ENCODE peak calls at places on chromosome 7, in nine cellular contexts. P, A, V, N, Q, X, Z, R and H are unnamed samples. For H3K36me3, the result is how much of the 10 kb centered on the place peaks cover.

GRCh38 chr7:100674441-100675407 is 1.2 kb downstream of the GNB2 start:
- DNase-seq in Q (no peak), A (no peak), N (no peak), Z (peak), R (peak), P (peak), V (no peak), X (peak), H (no peak)

GRCh38 chr7:409344-410281 is 110.0 kb downstream of the PDGFA start:
- DNase-seq in V (no peak), X (no peak), N (no peak), Q (no peak), Z (peak), A (no peak), R (no peak), P (peak), H (no peak)

GRCh38 chr7:137890449-137890916 is 43.7 kb upstream of the DGKI start:
- DNase-seq in N (no peak), R (no peak), X (no peak), P (no peak), V (no peak), A (no peak), Q (no peak), Z (no peak), H (no peak)

GRCh38 chr7:66330961-66331360 is 125.8 kb downstream of the TPST1 start:
- DNase-seq in R (no peak), Z (no peak), V (peak), A (no peak), N (no peak), P (no peak), Q (peak), X (no peak), H (peak)

GRCh38 chr7:149866817-149867447 is 6.8 kb upstream of the ATP6V0E2 start:
- DNase-seq in Q (no peak), A (no peak), Z (no peak), N (no peak), V (no peak), X (no peak), R (no peak), P (no peak), H (no peak)

GRCh38 chr7:47536705-47537611 is 45.0 kb downstream of the TNS3 start:
- DNase-seq in R (peak), Q (peak), X (no peak), V (peak), P (peak), Z (peak), N (no peak), A (peak), H (peak)

GRCh38 chr7:82057476-82057875 is 287.6 kb upstream of the HGF start:
- DNase-seq in Z (no peak), P (no peak), N (no peak), R (no peak), Q (no peak), X (no peak), A (no peak), V (no peak), H (no peak)

GRCh38 chr7:43148161-43148731 is 35.8 kb downstream of the HECW1 start:
- DNase-seq in R (no peak), A (no peak), Q (no peak), X (peak), P (no peak), Z (no peak), V (no peak), N (no peak), H (no peak)

GRCh38 chr7:46972205-46972604 is 609.7 kb downstream of the TNS3 start:
- DNase-seq in Z (no peak), P (no peak), N (no peak), Q (no peak), V (no peak), X (peak), A (no peak), R (peak), H (no peak)

GRCh38 chr7:55563596-55564325 is 8.5 kb downstream of the VOPP1 start:
- DNase-seq in Z (no peak), X (peak), Q (no peak), V (no peak), A (no peak), R (peak), P (no peak), N (no peak), H (no peak)

GRCh38 chr7:157473051-157473569 is 136.3 kb downstream of the DNAJB6 start:
- DNase-seq in Z (no peak), R (no peak), A (no peak), P (no peak), N (no peak), Q (peak), X (no peak), V (no peak), H (no peak)

GRCh38 chr7:157475095-157475494 is 138.3 kb downstream of the DNAJB6 start:
- DNase-seq in P (no peak), X (no peak), Q (no peak), V (no peak), N (no peak), Z (no peak), A (no peak), R (no peak), H (no peak)

GRCh38 chr7:157475601-157476000 is 138.8 kb downstream of the DNAJB6 start:
- DNase-seq in R (no peak), Z (no peak), P (no peak), Q (no peak), X (no peak), N (no peak), V (peak), A (no peak), H (no peak)

GRCh38 chr7:157476201-157476600 is 139.4 kb downstream of the DNAJB6 start:
- DNase-seq in P (no peak), Z (no peak), N (no peak), X (no peak), R (no peak), A (no peak), Q (no peak), V (peak), H (no peak)

DNA sequence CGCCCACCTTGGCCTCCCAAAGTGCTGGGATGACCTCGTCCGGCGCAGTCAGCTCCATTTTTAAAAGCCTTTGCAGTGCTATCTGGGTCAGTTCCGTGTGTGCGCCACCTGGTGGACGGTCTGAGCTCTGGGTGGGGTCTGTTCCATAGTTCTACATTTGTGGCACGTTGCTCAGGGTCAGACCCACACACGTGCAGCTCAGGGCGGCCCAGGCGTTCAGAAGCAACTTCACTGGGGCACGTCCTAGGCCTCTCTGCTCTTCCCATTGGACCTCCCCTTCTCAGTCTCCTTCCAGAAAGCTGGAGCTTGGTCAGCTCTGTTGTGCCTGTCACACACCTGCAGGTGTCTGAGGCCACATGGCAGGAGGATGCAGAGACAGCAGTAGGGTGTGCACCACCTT is 137.9 kb downstream of the DNAJB6 start:
- DNase-seq in Q (peak), Z (peak), X (no peak), N (peak), A (no peak), R (peak), V (peak), P (no peak), H (peak)
- TF ChIP-seq CTCF in Q (no peak), Z (no peak), X (no peak), N (peak), A (no peak), R (peak), V (no peak), P (no peak), H (peak)

GRCh38 chr7:8000315-8000941 is 31.8 kb downstream of the GLCCI1 start:
- DNase-seq in N (no peak), V (no peak), Z (no peak), P (no peak), X (no peak), A (no peak), R (no peak), Q (no peak), H (no peak)

GRCh38 chr7:8005279-8005678 is 36.7 kb downstream of the GLCCI1 start:
- DNase-seq in Q (no peak), R (no peak), X (no peak), A (no peak), Z (no peak), V (no peak), P (no peak), N (no peak), H (no peak)

GRCh38 chr7:8003077-8003476 is 34.5 kb downstream of the GLCCI1 start:
- DNase-seq in R (no peak), V (no peak), A (no peak), X (no peak), Z (no peak), Q (no peak), P (no peak), N (no peak), H (no peak)
- H3K36me3 ChIP-seq in R (under half), V (under half), A (under half), X (under half), Z (under half), Q (under half), P (under half), N (under half), H (under half)

GRCh38 chr7:4006687-4007086 is 675.4 kb upstream of the FOXK1 start:
- DNase-seq in R (no peak), Q (no peak), P (peak), A (peak), V (no peak), Z (no peak), N (no peak), X (peak), H (no peak)
- H3K4me3 ChIP-seq in R (no peak), Q (no peak), P (no peak), A (no peak), V (no peak), Z (no peak), N (no peak), X (no peak), H (no peak)

GRCh38 chr7:44232396-44232795 is 31.6 kb downstream of the YKT6 start:
- DNase-seq in X (no peak), N (no peak), Q (no peak), V (no peak), A (no peak), R (no peak), Z (no peak), P (peak), H (no peak)

GRCh38 chr7:44235066-44235465 is 34.3 kb downstream of the YKT6 start:
- DNase-seq in V (no peak), Z (no peak), X (no peak), R (no peak), P (peak), A (no peak), Q (no peak), N (no peak), H (no peak)

GRCh38 chr7:44235582-44236332 is 35.0 kb downstream of the YKT6 start:
- DNase-seq in A (no peak), V (no peak), Z (no peak), P (peak), Q (no peak), N (peak), X (peak), R (no peak), H (peak)

GRCh38 chr7:44231088-44231487 is 30.3 kb downstream of the YKT6 start:
- DNase-seq in P (peak), A (no peak), R (no peak), X (no peak), Q (no peak), N (peak), V (no peak), Z (no peak), H (no peak)

DNA sequence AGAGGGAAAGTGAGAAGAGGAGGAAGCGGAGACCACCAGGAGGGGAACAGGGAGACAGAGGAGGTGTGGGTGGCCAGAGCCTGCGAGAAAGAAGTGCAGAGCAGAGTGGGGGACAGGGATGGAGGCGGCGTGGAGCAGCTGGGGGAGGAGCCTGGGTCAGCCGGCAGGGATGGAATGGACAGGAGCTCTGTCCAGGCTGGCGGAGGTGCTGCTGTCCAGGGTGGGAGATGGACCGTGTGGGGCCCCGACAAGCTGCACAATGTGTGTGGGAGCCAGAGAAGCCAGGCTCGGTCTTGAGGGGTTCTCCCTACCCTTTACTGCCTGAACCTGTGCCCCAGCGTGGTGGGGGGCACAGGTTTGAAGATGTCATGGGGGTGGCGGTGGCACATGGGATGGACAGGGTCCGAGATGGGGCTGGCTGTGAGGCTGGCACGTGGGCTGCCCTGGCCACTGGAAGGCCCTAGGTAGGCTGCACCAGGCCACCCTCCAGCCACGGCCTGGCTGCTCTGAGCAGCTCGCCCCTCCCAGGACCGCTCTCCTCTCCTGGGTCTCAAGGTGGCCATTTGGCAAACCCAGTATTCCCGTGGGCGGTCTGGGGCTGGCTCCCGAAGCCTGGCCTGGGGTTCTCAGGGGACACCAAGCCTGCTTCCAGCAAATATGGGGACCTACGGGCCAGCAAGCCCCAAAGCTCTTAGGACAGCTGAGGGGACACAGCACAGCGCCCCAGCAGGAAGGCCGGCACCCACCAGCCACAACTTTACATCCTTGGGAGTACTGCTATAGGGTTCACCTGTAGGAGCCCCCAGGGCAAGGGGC is 32.3 kb downstream of the YKT6 start:
- DNase-seq in Z (no peak), N (no peak), V (no peak), Q (no peak), P (peak), R (no peak), A (no peak), X (no peak), H (no peak)
- TF ChIP-seq CTCF in Z (no peak), N (no peak), V (no peak), Q (no peak), P (no peak), R (no peak), A (no peak), X (no peak), H (no peak)

GRCh38 chr7:130895006-130895750 is 161.2 kb upstream of the KLF14 start:
- DNase-seq in X (no peak), P (no peak), Z (no peak), N (no peak), V (no peak), A (no peak), R (no peak), Q (no peak), H (no peak)
- H3K36me3 ChIP-seq in X (under half), P (under half), Z (under half), N (under half), V (under half), A (under half), R (under half), Q (under half), H (under half)

DNA sequence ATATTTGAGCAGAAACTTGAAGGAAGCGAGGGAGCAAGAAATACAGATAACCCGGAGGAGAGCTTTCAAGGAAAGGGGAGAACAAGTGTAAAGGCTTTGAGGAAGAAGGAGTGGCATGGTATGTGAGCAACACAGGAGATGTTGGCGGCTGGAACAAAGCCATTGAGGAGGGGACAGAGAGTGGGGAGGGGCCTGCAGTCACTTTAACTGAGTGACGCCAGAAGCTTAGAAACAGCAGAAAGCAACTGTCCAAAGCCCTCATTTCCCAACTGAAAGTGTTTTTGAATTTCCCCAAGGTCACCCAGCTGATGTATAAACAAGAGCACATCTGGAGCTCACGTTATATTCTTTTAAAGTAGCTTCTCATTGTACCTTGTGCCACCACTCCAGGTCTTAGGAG is 19.1 kb downstream of the AUTS2 start:
- DNase-seq in R (peak), V (no peak), Q (no peak), N (no peak), Z (no peak), P (no peak), A (no peak), X (no peak), H (no peak)
- H3K4me3 ChIP-seq in R (no peak), V (no peak), Q (no peak), N (no peak), Z (no peak), P (no peak), A (no peak), X (no peak), H (no peak)

GRCh38 chr7:2650451-2650850 is 18.7 kb downstream of the TTYH3 start:
- DNase-seq in R (no peak), A (no peak), Q (no peak), N (no peak), Z (no peak), P (no peak), X (no peak), V (no peak), H (no peak)

GRCh38 chr7:2649139-2649838 is 17.5 kb downstream of the TTYH3 start:
- DNase-seq in Z (no peak), Q (no peak), N (no peak), X (no peak), V (no peak), P (peak), R (no peak), A (no peak), H (no peak)

GRCh38 chr7:2651336-2651735 is 19.6 kb downstream of the TTYH3 start:
- DNase-seq in X (no peak), R (peak), P (peak), Q (no peak), Z (no peak), V (no peak), A (no peak), N (no peak), H (peak)

GRCh38 chr7:2651847-2652735 is 20.3 kb downstream of the TTYH3 start:
- DNase-seq in Z (no peak), Q (no peak), A (no peak), P (peak), X (no peak), N (no peak), R (no peak), V (no peak), H (no peak)

DNA sequence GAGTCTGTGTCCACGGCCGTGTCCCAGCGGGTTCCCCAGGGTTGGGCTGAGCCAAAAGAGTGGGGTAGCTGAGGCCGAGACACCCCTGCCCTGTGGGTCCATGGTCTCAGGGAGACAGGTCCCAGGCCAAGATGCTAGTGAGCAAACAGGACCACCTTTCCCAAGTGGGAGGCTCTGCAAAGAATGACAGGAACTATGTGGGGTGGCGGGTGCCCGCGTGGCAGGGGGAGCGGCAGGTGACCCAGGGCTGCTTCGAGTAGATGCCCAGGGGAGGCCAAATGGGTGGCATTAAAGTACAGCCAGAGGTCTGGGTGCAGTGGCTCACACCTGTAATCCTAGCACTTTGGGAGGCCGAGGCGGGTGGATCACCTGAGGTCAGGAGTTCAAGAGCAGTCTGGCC is 18.2 kb downstream of the TTYH3 start:
- DNase-seq in P (peak), A (no peak), Z (no peak), Q (no peak), R (no peak), N (no peak), V (no peak), X (no peak), H (no peak)
- TF ChIP-seq CTCF in P (no peak), A (no peak), Z (no peak), Q (no peak), R (no peak), N (no peak), V (no peak), X (no peak), H (no peak)